ENCODE peak calls at places on chromosomes 2 and 18, in four cellular contexts. U is left ventricle myocardium inferior, X is PC-3, Q is lower lobe of right lung. P is an unnamed sample.
A peak's percentile ranks its signal among the peaks of the same experiment; 100 is the strongest.

GRCh38 chr2:8821276-8822217 is 15.9 kb downstream of the KIDINS220 start:
- DNase-seq in U (peak; percentile 41), Q (no peak), X (no peak), P (peak; percentile 71)

GRCh38 chr2:66084948-66085590 is 349.9 kb upstream of the MEIS1 start:
- DNase-seq in Q (no peak), X (no peak), U (no peak), P (no peak)

GRCh38 chr2:35410431-35411061 is 945.0 kb upstream of the CRIM1 start:
- DNase-seq in X (peak; percentile 56), Q (peak; percentile 61), U (peak; percentile 33), P (peak; percentile 60)

GRCh38 chr2:74498500-74499268 is 719 bp downstream of the LBX2 start:
- DNase-seq in X (peak; percentile 58), Q (peak; percentile 50), U (no peak), P (peak; percentile 55)

GRCh38 chr2:55958756-55959155 is 35.2 kb upstream of the EFEMP1 start:
- DNase-seq in U (no peak), X (no peak), Q (no peak), P (no peak)

GRCh38 chr2:228927028-228928010 is 343.8 kb downstream of the PID1 start:
- DNase-seq in Q (no peak), X (peak; percentile 44), U (no peak), P (peak; percentile 52)

GRCh38 chr2:200466703-200467418 is 43.0 kb downstream of the KCTD18 start:
- DNase-seq in X (no peak), U (no peak), Q (no peak), P (no peak)

GRCh38 chr2:102061962-102062795 is 70.4 kb downstream of the IL1R2 start:
- DNase-seq in Q (no peak), U (peak; percentile 36), X (peak; percentile 39), P (no peak)

GRCh38 chr2:144402282-144402681 is 117.6 kb downstream of the ZEB2 start:
- DNase-seq in Q (peak; percentile 53), X (no peak), U (peak; percentile 33), P (no peak)

GRCh38 chr2:157572725-157573124 is 55.9 kb downstream of the ACVR1C start:
- DNase-seq in Q (no peak), X (peak; percentile 43), U (no peak), P (peak; percentile 24)

GRCh38 chr18:72542993-72543361 is 1.2 kb downstream of the CBLN2 start:
- DNase-seq in Q (no peak), U (no peak), X (no peak), P (peak; percentile 1)

GRCh38 chr2:159521272-159521671 is 95.1 kb downstream of the BAZ2B start:
- DNase-seq in U (no peak), Q (no peak), X (no peak), P (no peak)

GRCh38 chr2:179749210-179749609 is 112.2 kb downstream of the ZNF385B start:
- DNase-seq in Q (no peak), U (no peak), X (peak; percentile 61), P (no peak)

GRCh38 chr2:71018625-71019024 is 24.0 kb upstream of the TEX261 start:
- DNase-seq in Q (no peak), U (no peak), X (no peak), P (no peak)

GRCh38 chr2:224983719-224984388 is 58.4 kb downstream of the DOCK10 start:
- DNase-seq in Q (no peak), X (no peak), U (no peak), P (no peak)